ENCODE peak calls at places on chromosome 21, in five cellular contexts. One of them, this sample, is unnamed.

GRCh38 chr21:40472026-40472425 is 374.9 kb downstream of the DSCAM start:
- DNase-seq in endothelial cell: no peak
- DNase-seq in NCI-H748 treated with DMSO at 0.1 percent for 48 hours: no peak
- DNase-seq in cardiac muscle cell: no peak
- DNase-seq in breast epithelium: no peak
- DNase-seq in this sample: no peak

GRCh38 chr21:33403128-33403785 is at the start of gene IFNGR2:
- DNase-seq in endothelial cell: peak; percentile 36
- DNase-seq in NCI-H748 treated with DMSO at 0.1 percent for 48 hours: no peak
- DNase-seq in cardiac muscle cell: peak; percentile 56
- DNase-seq in breast epithelium: no peak
- DNase-seq in this sample: no peak

GRCh38 chr21:39863111-39863510 is 4.1 kb upstream of the PCP4 start:
- DNase-seq in endothelial cell: no peak
- DNase-seq in NCI-H748 treated with DMSO at 0.1 percent for 48 hours: peak; percentile 74
- DNase-seq in cardiac muscle cell: no peak
- DNase-seq in breast epithelium: no peak
- DNase-seq in this sample: no peak

GRCh38 chr21:29064850-29065481 is 8.5 kb downstream of the CCT8 start:
- DNase-seq in endothelial cell: no peak
- DNase-seq in NCI-H748 treated with DMSO at 0.1 percent for 48 hours: no peak
- DNase-seq in cardiac muscle cell: no peak
- DNase-seq in breast epithelium: no peak
- DNase-seq in this sample: no peak

GRCh38 chr21:15199414-15199813 is 134.6 kb upstream of the NRIP1 start:
- DNase-seq in endothelial cell: no peak
- DNase-seq in NCI-H748 treated with DMSO at 0.1 percent for 48 hours: no peak
- DNase-seq in cardiac muscle cell: no peak
- DNase-seq in breast epithelium: no peak
- DNase-seq in this sample: no peak

GRCh38 chr21:38984982-38985422 is 179.3 kb downstream of the ETS2 start:
- DNase-seq in endothelial cell: no peak
- DNase-seq in NCI-H748 treated with DMSO at 0.1 percent for 48 hours: no peak
- DNase-seq in cardiac muscle cell: peak; percentile 90
- DNase-seq in breast epithelium: no peak
- DNase-seq in this sample: no peak

GRCh38 chr21:25934771-25935224 is 200.0 kb downstream of the GABPA start:
- DNase-seq in endothelial cell: no peak
- DNase-seq in NCI-H748 treated with DMSO at 0.1 percent for 48 hours: no peak
- DNase-seq in cardiac muscle cell: peak; percentile 92
- DNase-seq in breast epithelium: peak; percentile 58
- DNase-seq in this sample: no peak

GRCh38 chr21:44398499-44398898 is 45.1 kb downstream of the TRPM2 start:
- DNase-seq in endothelial cell: no peak
- DNase-seq in NCI-H748 treated with DMSO at 0.1 percent for 48 hours: no peak
- DNase-seq in cardiac muscle cell: no peak
- DNase-seq in breast epithelium: no peak
- DNase-seq in this sample: no peak

GRCh38 chr21:42112857-42113256 is 41.7 kb downstream of the UMODL1 start:
- DNase-seq in endothelial cell: no peak
- DNase-seq in NCI-H748 treated with DMSO at 0.1 percent for 48 hours: no peak
- DNase-seq in cardiac muscle cell: peak; percentile 69
- DNase-seq in breast epithelium: no peak
- DNase-seq in this sample: no peak

GRCh38 chr21:19326581-19327319 is 923.2 kb upstream of the TMPRSS15 start:
- DNase-seq in endothelial cell: no peak
- DNase-seq in NCI-H748 treated with DMSO at 0.1 percent for 48 hours: no peak
- DNase-seq in cardiac muscle cell: no peak
- DNase-seq in breast epithelium: no peak
- DNase-seq in this sample: no peak

GRCh38 chr21:45404726-45405270 is at the start of gene COL18A1:
- DNase-seq in endothelial cell: peak; percentile 71
- DNase-seq in NCI-H748 treated with DMSO at 0.1 percent for 48 hours: no peak
- DNase-seq in cardiac muscle cell: peak; percentile 57
- DNase-seq in breast epithelium: no peak
- DNase-seq in this sample: no peak

GRCh38 chr21:42863504-42863870 is 15.9 kb downstream of the WDR4 start:
- DNase-seq in endothelial cell: no peak
- DNase-seq in NCI-H748 treated with DMSO at 0.1 percent for 48 hours: no peak
- DNase-seq in cardiac muscle cell: no peak
- DNase-seq in breast epithelium: no peak
- DNase-seq in this sample: no peak

GRCh38 chr21:46503922-46504539 is 45.3 kb downstream of the DIP2A start:
- DNase-seq in endothelial cell: no peak
- DNase-seq in NCI-H748 treated with DMSO at 0.1 percent for 48 hours: no peak
- DNase-seq in cardiac muscle cell: no peak
- DNase-seq in breast epithelium: no peak
- DNase-seq in this sample: no peak

GRCh38 chr21:36551731-36552457 is 72.0 kb upstream of the CLDN14 start:
- DNase-seq in endothelial cell: no peak
- DNase-seq in NCI-H748 treated with DMSO at 0.1 percent for 48 hours: no peak
- DNase-seq in cardiac muscle cell: peak; percentile 73
- DNase-seq in breast epithelium: no peak
- DNase-seq in this sample: no peak

GRCh38 chr21:46119565-46120271 is 21.8 kb downstream of the COL6A2 start:
- DNase-seq in endothelial cell: no peak
- DNase-seq in NCI-H748 treated with DMSO at 0.1 percent for 48 hours: no peak
- DNase-seq in cardiac muscle cell: no peak
- DNase-seq in breast epithelium: peak; percentile 48
- DNase-seq in this sample: no peak

GRCh38 chr21:36887983-36888382 is 78.5 kb downstream of the HLCS start:
- DNase-seq in endothelial cell: no peak
- DNase-seq in NCI-H748 treated with DMSO at 0.1 percent for 48 hours: no peak
- DNase-seq in cardiac muscle cell: no peak
- DNase-seq in breast epithelium: no peak
- DNase-seq in this sample: no peak

GRCh38 chr21:33171584-33172169 is 58.1 kb upstream of the IFNAR2 start:
- DNase-seq in endothelial cell: no peak
- DNase-seq in NCI-H748 treated with DMSO at 0.1 percent for 48 hours: no peak
- DNase-seq in cardiac muscle cell: no peak
- DNase-seq in breast epithelium: no peak
- DNase-seq in this sample: no peak

GRCh38 chr21:30839304-30839703 is 9.7 kb upstream of the KRTAP7-1 start:
- DNase-seq in endothelial cell: peak; percentile 60
- DNase-seq in NCI-H748 treated with DMSO at 0.1 percent for 48 hours: no peak
- DNase-seq in cardiac muscle cell: peak; percentile 1
- DNase-seq in breast epithelium: no peak
- DNase-seq in this sample: no peak

GRCh38 chr21:44487831-44488230 is 32.5 kb downstream of the LRRC3 start:
- DNase-seq in endothelial cell: no peak
- DNase-seq in NCI-H748 treated with DMSO at 0.1 percent for 48 hours: no peak
- DNase-seq in cardiac muscle cell: no peak
- DNase-seq in breast epithelium: no peak
- DNase-seq in this sample: no peak

GRCh38 chr21:36321325-36322082 is 1.5 kb downstream of the MORC3 start:
- DNase-seq in endothelial cell: peak; percentile 43
- DNase-seq in NCI-H748 treated with DMSO at 0.1 percent for 48 hours: peak; percentile 40
- DNase-seq in cardiac muscle cell: peak; percentile 18
- DNase-seq in breast epithelium: no peak
- DNase-seq in this sample: no peak

GRCh38 chr21:17726047-17726446 is 93.1 kb downstream of the C21orf91 start:
- DNase-seq in endothelial cell: no peak
- DNase-seq in NCI-H748 treated with DMSO at 0.1 percent for 48 hours: no peak
- DNase-seq in cardiac muscle cell: no peak
- DNase-seq in breast epithelium: no peak
- DNase-seq in this sample: no peak

GRCh38 chr21:43764576-43765495 is 11.3 kb downstream of the CSTB start:
- DNase-seq in endothelial cell: no peak
- DNase-seq in NCI-H748 treated with DMSO at 0.1 percent for 48 hours: no peak
- DNase-seq in cardiac muscle cell: no peak
- DNase-seq in breast epithelium: no peak
- DNase-seq in this sample: no peak

GRCh38 chr21:25938673-25939395 is 204.1 kb downstream of the GABPA start:
- DNase-seq in endothelial cell: no peak
- DNase-seq in NCI-H748 treated with DMSO at 0.1 percent for 48 hours: no peak
- DNase-seq in cardiac muscle cell: peak; percentile 42
- DNase-seq in breast epithelium: no peak
- DNase-seq in this sample: no peak

GRCh38 chr21:33848252-33848953 is 67.2 kb downstream of the ATP5PO start:
- DNase-seq in endothelial cell: no peak
- DNase-seq in NCI-H748 treated with DMSO at 0.1 percent for 48 hours: peak; percentile 29
- DNase-seq in cardiac muscle cell: no peak
- DNase-seq in breast epithelium: no peak
- DNase-seq in this sample: peak; percentile 59